ENCODE peak calls at places on chromosomes 5 and 9, in eight cellular contexts. H is nucleus accumbens; M is T-cell; V is NCI-H2081; Y is HEK293T; J is tibial artery; N is stimulated activated CD4-positive, alpha-beta T cell treated with anti-CD3 and anti-CD28 coated beads, Interleukin-1b, Interleukin-23, amount 100 ng/mL, for 1 hour; R is CD8-positive, alpha-beta memory T cell. T is an unnamed sample.

GRCh38 chr9:88523056-88523455 is 11.9 kb upstream of the NXNL2 start:
- DNase-seq in H (no peak), M (no peak), V (no peak), Y (no peak), J (no peak), N (no peak), R (no peak), T (no peak)

GRCh38 chr9:19193029-19193324 is 37.5 kb upstream of the DENND4C start:
- DNase-seq in H (no peak), M (no peak), V (no peak), Y (no peak), J (no peak), N (no peak), R (no peak), T (no peak)

GRCh38 chr5:109413463-109413862 is 3.7 kb upstream of the PJA2 start:
- DNase-seq in H (no peak), M (no peak), V (peak), Y (no peak), J (no peak), N (no peak), R (no peak), T (no peak)

GRCh38 chr5:36152324-36153298 is 700 bp downstream of the SKP2 start:
- DNase-seq in H (no peak), M (no peak), V (peak), Y (peak), J (no peak), N (no peak), R (no peak), T (no peak)

GRCh38 chr5:179588166-179588565 is 35.3 kb downstream of the HNRNPH1 start:
- DNase-seq in H (no peak), M (no peak), V (no peak), Y (no peak), J (no peak), N (no peak), R (no peak), T (no peak)

GRCh38 chr5:2105141-2105540 is 222.4 kb upstream of the IRX4 start:
- DNase-seq in H (no peak), M (no peak), V (no peak), Y (no peak), J (no peak), N (no peak), R (peak), T (no peak)

GRCh38 chr5:111999286-111999685 is 242.3 kb upstream of the NREP start:
- DNase-seq in H (no peak), M (no peak), V (no peak), Y (no peak), J (no peak), N (no peak), R (no peak), T (no peak)

GRCh38 chr5:53714324-53715010 is 154.0 kb downstream of the NDUFS4 start:
- DNase-seq in H (no peak), M (no peak), V (no peak), Y (no peak), J (no peak), N (no peak), R (no peak), T (no peak)

GRCh38 chr9:26756881-26757280 is 135.7 kb downstream of the CAAP1 start:
- DNase-seq in H (no peak), M (no peak), V (no peak), Y (no peak), J (no peak), N (no peak), R (no peak), T (no peak)

GRCh38 chr5:15023266-15023665 is 151.7 kb upstream of the ANKH start:
- DNase-seq in H (no peak), M (no peak), V (no peak), Y (no peak), J (no peak), N (no peak), R (no peak), T (no peak)